ENCODE peak calls at places on chromosomes 2 and 18, in four cellular contexts. I, L, Q and P are unnamed samples.

GRCh38 chr2:179558010-179558911 is 293.6 kb upstream of the SESTD1 start:
- DNase-seq in I (no peak), L (no peak), Q (peak; percentile 19), P (no peak)

GRCh38 chr2:74617123-74617522 is 31.0 kb downstream of the M1AP start:
- DNase-seq in I (no peak), L (no peak), Q (no peak), P (no peak)

GRCh38 chr2:84493494-84493893 is 22.8 kb upstream of the DNAH6 start:
- DNase-seq in I (no peak), L (peak; percentile 94), Q (peak; percentile 13), P (no peak)

GRCh38 chr18:59835656-59836379 is 64.0 kb upstream of the PMAIP1 start:
- DNase-seq in I (no peak), L (peak; percentile 36), Q (no peak), P (no peak)

GRCh38 chr2:104583791-104584190 is 270.1 kb upstream of the POU3F3 start:
- DNase-seq in I (no peak), L (no peak), Q (no peak), P (no peak)

GRCh38 chr2:50181212-50181611 is 850.7 kb downstream of the NRXN1 start:
- DNase-seq in I (no peak), L (no peak), Q (peak; percentile 10), P (no peak)

GRCh38 chr2:223238301-223238700 is 186.3 kb downstream of the KCNE4 start:
- DNase-seq in I (no peak), L (peak; percentile 49), Q (no peak), P (peak; percentile 52)

GRCh38 chr2:24492283-24493272 is 1.5 kb downstream of the NCOA1 start:
- DNase-seq in I (no peak), L (peak; percentile 35), Q (peak; percentile 33), P (peak; percentile 35)

GRCh38 chr2:9630001-9630749 is 622 bp downstream of the YWHAQ start:
- DNase-seq in I (peak; percentile 58), L (peak; percentile 64), Q (peak; percentile 89), P (peak; percentile 82)
- H3K4me1 ChIP-seq in I (peaks cover 29% of the 10 kb centered on the region), L (peaks cover 19% of the 10 kb centered on the region), Q (peaks cover 39% of the 10 kb centered on the region), P (peaks cover 10% of the 10 kb centered on the region)

GRCh38 chr2:126177479-126177878 is 478.5 kb upstream of the GYPC start:
- DNase-seq in I (no peak), L (no peak), Q (no peak), P (no peak)
- H3K4me1 ChIP-seq in I (no peaks in the 10 kb centered on the region), L (no peaks in the 10 kb centered on the region), Q (peaks cover 4% of the 10 kb centered on the region), P (peaks cover 2% of the 10 kb centered on the region)

GRCh38 chr18:76953186-76953982 is 131.0 kb downstream of the ZNF236 start:
- DNase-seq in I (no peak), L (peak; percentile 36), Q (no peak), P (peak; percentile 36)
- H3K4me1 ChIP-seq in I (peaks cover 3% of the 10 kb centered on the region), L (no peaks in the 10 kb centered on the region), Q (no peaks in the 10 kb centered on the region), P (peaks cover 7% of the 10 kb centered on the region)

GRCh38 chr2:67240507-67240906 is 156.6 kb upstream of the ETAA1 start:
- DNase-seq in I (no peak), L (peak; percentile 39), Q (peak; percentile 32), P (no peak)
- H3K4me1 ChIP-seq in I (no peaks in the 10 kb centered on the region), L (no peaks in the 10 kb centered on the region), Q (no peaks in the 10 kb centered on the region), P (no peaks in the 10 kb centered on the region)

GRCh38 chr2:215529271-215529670 is 93.4 kb upstream of the FN1 start:
- DNase-seq in I (no peak), L (peak; percentile 86), Q (no peak), P (peak; percentile 56)

GRCh38 chr2:215530191-215530968 is 94.5 kb upstream of the FN1 start:
- DNase-seq in I (no peak), L (peak; percentile 78), Q (no peak), P (no peak)

GRCh38 chr2:215528555-215528954 is 92.7 kb upstream of the FN1 start:
- DNase-seq in I (no peak), L (peak; percentile 100), Q (peak; percentile 10), P (peak; percentile 94)

GRCh38 chr2:215532844-215533243 is 97.0 kb upstream of the FN1 start:
- DNase-seq in I (no peak), L (no peak), Q (no peak), P (no peak)

DNA sequence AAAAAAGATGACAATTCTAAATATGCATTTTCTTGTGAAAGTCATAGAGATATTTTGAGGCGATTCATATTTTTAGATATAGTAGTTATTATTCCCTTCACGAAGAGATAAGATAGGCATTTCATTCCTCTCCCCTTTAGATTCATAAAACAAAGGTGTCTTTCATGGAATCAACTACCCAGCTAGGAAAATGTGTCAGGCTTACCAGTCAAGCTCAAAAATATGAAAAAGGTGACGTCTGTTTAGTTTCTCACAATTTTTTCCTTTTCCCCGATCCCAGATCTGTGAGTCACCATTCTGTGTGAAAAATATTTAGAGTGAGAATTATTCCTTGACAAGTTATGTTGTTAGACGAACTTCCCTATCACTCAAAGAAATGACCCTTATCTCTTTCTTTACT is 95.4 kb upstream of the FN1 start:
- DNase-seq in I (no peak), L (peak; percentile 92), Q (peak; percentile 10), P (peak; percentile 70)
- H3K4me1 ChIP-seq in I (no peaks in the 10 kb centered on the region), L (peaks cover 10% of the 10 kb centered on the region), Q (peaks cover 9% of the 10 kb centered on the region), P (peaks cover 2% of the 10 kb centered on the region)

GRCh38 chr18:34704823-34705222 is 5.3 kb upstream of the DTNA start:
- DNase-seq in I (no peak), L (no peak), Q (no peak), P (no peak)

GRCh38 chr18:34710430-34711386 is 610 bp downstream of the DTNA start:
- DNase-seq in I (no peak), L (peak; percentile 57), Q (peak; percentile 47), P (no peak)

GRCh38 chr18:34709104-34709503 is 994 bp upstream of the DTNA start:
- DNase-seq in I (no peak), L (peak; percentile 73), Q (no peak), P (peak; percentile 65)

GRCh38 chr18:34709631-34710429 is at the start of gene DTNA:
- DNase-seq in I (no peak), L (peak; percentile 97), Q (peak; percentile 71), P (no peak)

GRCh38 chr18:34707670-34708069 is 2.4 kb upstream of the DTNA start:
- DNase-seq in I (no peak), L (peak; percentile 90), Q (peak; percentile 77), P (peak; percentile 39)
- H3K4me1 ChIP-seq in I (no peaks in the 10 kb centered on the region), L (peaks cover 19% of the 10 kb centered on the region), Q (peaks cover 9% of the 10 kb centered on the region), P (no peaks in the 10 kb centered on the region)